ENCODE peak calls at places on chromosomes 3 and 15, in ten cellular contexts. I is HCT116, H is stomach, B is heart right ventricle, W is MM.1S, X is tibial nerve, O is cardiac muscle cell, F is K562, M is transverse colon, D is coronary artery. R is an unnamed sample.

GRCh38 chr15:58307313-58307961 is 124.4 kb upstream of the LIPC start:
- DNase-seq in I (no peak), H (no peak), B (no peak), W (no peak), X (no peak), O (peak), F (no peak), M (no peak), D (no peak), R (no peak)

GRCh38 chr3:133283958-133284807 is 115.7 kb upstream of the BFSP2 start:
- DNase-seq in I (no peak), H (no peak), B (no peak), W (no peak), X (no peak), O (no peak), F (no peak), M (no peak), D (no peak), R (no peak)

GRCh38 chr3:79111375-79112052 is 656.3 kb downstream of the ROBO1 start:
- DNase-seq in I (no peak), H (no peak), B (no peak), W (no peak), X (no peak), O (peak), F (no peak), M (no peak), D (no peak), R (no peak)

GRCh38 chr15:58988011-58988785 is 735 bp downstream of the RNF111 start:
- DNase-seq in I (no peak), H (peak), B (peak), W (peak), X (peak), O (peak), F (peak), M (peak), D (peak), R (peak)

GRCh38 chr3:56885879-56886647 is 84.3 kb upstream of the ARHGEF3 start:
- DNase-seq in I (no peak), H (no peak), B (no peak), W (no peak), X (no peak), O (no peak), F (no peak), M (no peak), D (no peak), R (no peak)

GRCh38 chr15:64051645-64052259 is 5.5 kb upstream of the DAPK2 start:
- DNase-seq in I (no peak), H (no peak), B (no peak), W (no peak), X (no peak), O (no peak), F (peak), M (no peak), D (peak), R (no peak)

GRCh38 chr3:104257486-104257885 is 1109.2 kb upstream of the ALCAM start:
- DNase-seq in I (no peak), H (no peak), B (no peak), W (no peak), X (no peak), O (no peak), F (no peak), M (no peak), D (no peak), R (no peak)

GRCh38 chr3:99659965-99660364 is 21.6 kb downstream of the COL8A1 start:
- DNase-seq in I (no peak), H (no peak), B (no peak), W (no peak), X (peak), O (peak), F (no peak), M (no peak), D (peak), R (no peak)

GRCh38 chr3:32969656-32970055 is 18.2 kb downstream of the CCR4 start:
- DNase-seq in I (no peak), H (no peak), B (no peak), W (no peak), X (no peak), O (no peak), F (no peak), M (no peak), D (no peak), R (no peak)

GRCh38 chr3:129575987-129576364 is 30.5 kb downstream of the PLXND1 start:
- DNase-seq in I (no peak), H (no peak), B (no peak), W (peak), X (no peak), O (no peak), F (no peak), M (no peak), D (no peak), R (no peak)

GRCh38 chr15:96468036-96468435 is 137.5 kb downstream of the NR2F2 start:
- DNase-seq in I (no peak), H (no peak), B (no peak), W (no peak), X (no peak), O (no peak), F (no peak), M (no peak), D (no peak), R (no peak)

GRCh38 chr15:70892002-70892911 is at the start of the genes LRRC49 and THAP10:
- DNase-seq in I (peak), H (peak), B (peak), W (peak), X (peak), O (peak), F (peak), M (peak), D (peak), R (peak)

GRCh38 chr3:42185044-42185443 is 80.9 kb downstream of the CCK start:
- DNase-seq in I (no peak), H (peak), B (no peak), W (no peak), X (no peak), O (no peak), F (no peak), M (peak), D (no peak), R (no peak)

GRCh38 chr3:178277605-178278004 is 258.6 kb upstream of the KCNMB2 start:
- DNase-seq in I (no peak), H (peak), B (no peak), W (no peak), X (no peak), O (peak), F (no peak), M (no peak), D (no peak), R (no peak)

GRCh38 chr15:38605744-38606143 is 41.1 kb upstream of the RASGRP1 start:
- DNase-seq in I (no peak), H (no peak), B (no peak), W (no peak), X (no peak), O (no peak), F (no peak), M (no peak), D (no peak), R (no peak)

GRCh38 chr3:194381460-194381875 is 11.9 kb upstream of the LRRC15 start:
- DNase-seq in I (peak), H (peak), B (no peak), W (no peak), X (no peak), O (no peak), F (no peak), M (no peak), D (peak), R (peak)

GRCh38 chr3:112640333-112640863 is 545 bp downstream of the CCDC80 start:
- DNase-seq in I (no peak), H (no peak), B (no peak), W (no peak), X (peak), O (peak), F (no peak), M (no peak), D (no peak), R (no peak)

GRCh38 chr3:56119575-56120349 is 348.5 kb downstream of the ERC2 start:
- DNase-seq in I (no peak), H (no peak), B (peak), W (no peak), X (peak), O (peak), F (no peak), M (no peak), D (no peak), R (no peak)

GRCh38 chr3:32432711-32433530 is 41.3 kb downstream of the CMTM7 start:
- DNase-seq in I (no peak), H (no peak), B (no peak), W (peak), X (no peak), O (peak), F (no peak), M (no peak), D (no peak), R (no peak)

GRCh38 chr3:185555101-185555501 is 2.7 kb upstream of the LIPH start:
- DNase-seq in I (no peak), H (no peak), B (no peak), W (no peak), X (no peak), O (no peak), F (no peak), M (peak), D (no peak), R (no peak)

GRCh38 chr15:25245801-25246622 is 192.8 kb downstream of the UBE3A start:
- DNase-seq in I (no peak), H (no peak), B (no peak), W (no peak), X (no peak), O (no peak), F (no peak), M (peak), D (peak), R (no peak)

GRCh38 chr15:99446565-99447496 is 119.0 kb upstream of the MEF2A start:
- DNase-seq in I (no peak), H (peak), B (no peak), W (no peak), X (no peak), O (no peak), F (no peak), M (no peak), D (peak), R (no peak)

DNA sequence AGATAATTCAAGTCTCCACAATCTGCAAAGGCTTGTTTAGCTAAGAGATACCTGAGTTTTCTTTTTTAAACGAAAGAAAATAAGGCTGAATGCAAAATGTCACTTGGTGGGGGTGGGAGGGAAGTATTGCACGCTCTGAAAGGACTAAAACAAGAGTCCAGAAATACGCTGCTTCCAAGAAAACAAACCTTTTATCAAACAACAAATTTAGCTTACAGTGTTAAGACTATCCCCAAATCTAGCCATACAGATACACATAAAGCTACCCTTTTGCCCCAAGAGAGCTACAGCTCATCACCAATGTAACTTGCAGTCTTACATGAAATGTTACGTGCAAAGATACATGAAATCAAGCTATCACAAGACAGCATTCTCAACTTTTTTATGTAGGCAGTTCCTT is 522.5 kb downstream of the FOXP1 start:
- DNase-seq in I (no peak), H (no peak), B (no peak), W (no peak), X (no peak), O (no peak), F (no peak), M (no peak), D (no peak), R (no peak)
- H3K27ac ChIP-seq in I (no peak), H (no peak), B (no peak), W (no peak), X (no peak), O (peak), F (no peak), M (peak), D (peak), R (peak)

GRCh38 chr15:55992769-55993110 is 672 bp downstream of the NEDD4 start:
- DNase-seq in I (no peak), H (no peak), B (no peak), W (no peak), X (no peak), O (no peak), F (no peak), M (no peak), D (no peak), R (no peak)
- H3K4me3 ChIP-seq in I (peak), H (peak), B (peak), W (peak), X (peak), O (peak), F (peak), M (peak), D (peak), R (peak)

GRCh38 chr3:170864525-170865208 is 5.3 kb downstream of the RPL22L1 start:
- DNase-seq in I (no peak), H (no peak), B (no peak), W (no peak), X (no peak), O (no peak), F (no peak), M (no peak), D (no peak), R (no peak)
- TF ChIP-seq CTCF in I (peak), H (no peak), B (no peak), W (no peak), X (no peak), O (no peak), F (no peak), M (no peak), D (no peak), R (no peak)

GRCh38 chr15:78147566-78147965 is 1.6 kb upstream of the IDH3A start:
- DNase-seq in I (no peak), H (peak), B (peak), W (no peak), X (no peak), O (no peak), F (no peak), M (no peak), D (no peak), R (no peak)
- H3K27ac ChIP-seq in I (no peak), H (no peak), B (no peak), W (no peak), X (no peak), O (no peak), F (no peak), M (no peak), D (no peak), R (no peak)

GRCh38 chr15:100720406-100720967 is 118.1 kb downstream of the ASB7 start:
- DNase-seq in I (no peak), H (no peak), B (no peak), W (no peak), X (peak), O (no peak), F (no peak), M (no peak), D (peak), R (no peak)
- H3K4me3 ChIP-seq in I (no peak), H (no peak), B (no peak), W (no peak), X (no peak), O (no peak), F (no peak), M (no peak), D (no peak), R (no peak)

DNA sequence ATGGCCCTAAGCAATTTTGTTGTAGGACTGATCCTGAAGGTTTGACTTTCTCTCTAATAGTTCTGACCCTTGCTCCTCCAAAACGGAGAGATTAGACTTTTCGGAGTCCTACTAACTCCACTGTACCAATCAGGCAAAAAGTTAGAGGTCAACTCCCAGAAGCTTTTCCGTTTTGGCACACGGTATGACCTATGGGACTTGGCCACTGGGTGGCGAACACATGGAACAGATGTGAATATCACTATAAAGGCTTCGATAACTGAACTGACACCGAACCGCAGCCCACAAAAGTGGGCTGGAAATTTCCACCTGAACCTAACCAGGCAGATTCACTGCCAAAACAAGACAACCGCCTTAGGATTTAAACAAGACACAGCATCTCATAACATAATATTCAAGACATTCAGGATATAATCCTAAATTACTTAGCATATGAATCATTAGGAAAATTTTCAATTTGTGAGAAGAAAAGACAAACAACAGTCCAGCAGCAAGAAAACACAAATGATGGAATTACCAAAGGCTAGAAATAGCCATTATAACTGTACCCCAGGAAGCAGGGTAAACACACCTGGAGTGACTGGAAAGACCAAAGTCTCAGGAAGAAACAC is 12.2 kb upstream of the TM2D3 start:
- DNase-seq in I (no peak), H (no peak), B (no peak), W (no peak), X (no peak), O (no peak), F (peak), M (no peak), D (no peak), R (no peak)
- TF ChIP-seq CTCF in I (peak), H (no peak), B (peak), W (peak), X (no peak), O (peak), F (peak), M (no peak), D (no peak), R (no peak)

GRCh38 chr3:126287536-126288181 is 69.5 kb downstream of the KLF15 start:
- DNase-seq in I (peak), H (peak), B (peak), W (peak), X (peak), O (peak), F (no peak), M (peak), D (peak), R (peak)
- H3K27ac ChIP-seq in I (no peak), H (peak), B (peak), W (no peak), X (peak), O (peak), F (no peak), M (peak), D (peak), R (peak)

GRCh38 chr3:152183473-152183872 is 85.3 kb upstream of the MBNL1 start:
- DNase-seq in I (peak), H (peak), B (no peak), W (peak), X (peak), O (peak), F (peak), M (no peak), D (no peak), R (peak)
- H3K4me3 ChIP-seq in I (no peak), H (no peak), B (no peak), W (no peak), X (no peak), O (no peak), F (no peak), M (no peak), D (no peak), R (no peak)

DNA sequence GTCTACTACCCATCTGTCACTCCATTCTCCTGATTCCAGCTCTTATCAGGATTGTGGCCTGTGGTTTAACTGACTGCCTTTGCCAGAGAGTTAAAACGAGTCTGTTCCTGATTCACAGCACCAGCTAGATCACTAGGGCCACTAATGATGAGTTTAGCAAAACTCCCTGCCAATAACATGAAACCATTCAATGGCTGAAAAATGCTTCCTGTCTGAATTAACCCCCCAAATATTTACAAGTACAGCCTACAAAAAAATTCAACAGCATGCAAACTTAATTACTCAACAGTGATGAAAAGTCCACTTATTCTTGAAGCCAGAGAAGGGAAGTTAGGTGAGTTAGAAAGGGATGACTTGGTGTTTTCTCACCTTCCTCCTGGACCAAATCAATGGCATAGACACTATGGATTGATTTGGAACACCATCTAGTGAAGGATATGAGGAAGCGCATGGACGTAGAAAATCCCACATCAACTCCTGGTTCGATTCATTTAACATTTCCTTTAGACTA is 141.4 kb downstream of the TGFBR2 start:
- DNase-seq in I (peak), H (no peak), B (no peak), W (no peak), X (peak), O (peak), F (no peak), M (no peak), D (no peak), R (no peak)
- TF ChIP-seq CTCF in I (peak), H (no peak), B (peak), W (no peak), X (peak), O (peak), F (no peak), M (peak), D (no peak), R (peak)

GRCh38 chr3:4977001-4977888 is 2.0 kb upstream of the BHLHE40 start:
- DNase-seq in I (no peak), H (peak), B (peak), W (peak), X (peak), O (peak), F (peak), M (peak), D (peak), R (peak)
- H3K27ac ChIP-seq in I (peak), H (peak), B (peak), W (peak), X (peak), O (peak), F (peak), M (peak), D (peak), R (peak)

R was measured in dorsolateral prefrontal cortex.